ENCODE peak calls at places on chromosome 11, in six cellular contexts. V, R, T, B, S and I are unnamed samples.
A peak's percentile ranks its signal among the peaks of the same experiment; 100 is the strongest.

GRCh38 chr11:65428578-65429068 is 6.0 kb downstream of the NEAT1 start:
- DNase-seq in R (no peak), V (peak; percentile 64), T (no peak), B (no peak), S (no peak), I (peak; percentile 74)

GRCh38 chr11:95545116-95545875 is 244.3 kb downstream of the FAM76B start:
- DNase-seq in B (no peak), V (no peak), R (no peak), S (no peak), T (no peak), I (no peak)

GRCh38 chr11:12215192-12215591 is 104.8 kb downstream of the MICAL2 start:
- DNase-seq in V (no peak), T (no peak), R (no peak), S (no peak), B (no peak), I (peak; percentile 54)

GRCh38 chr11:82972103-82972502 is 70.6 kb downstream of the DDIAS start:
- DNase-seq in R (no peak), S (no peak), V (no peak), T (no peak), B (no peak), I (no peak)

GRCh38 chr11:61347916-61348461 is 13.7 kb downstream of the CYB561A3 start:
- DNase-seq in T (no peak), S (no peak), B (no peak), R (no peak), V (no peak), I (peak; percentile 84)

GRCh38 chr11:30821438-30821965 is 235.3 kb upstream of the MPPED2 start:
- DNase-seq in T (no peak), S (no peak), B (no peak), V (no peak), R (no peak), I (no peak)

GRCh38 chr11:32316846-32317525 is 118.4 kb downstream of the WT1 start:
- DNase-seq in R (no peak), B (no peak), T (no peak), V (no peak), S (no peak), I (no peak)

GRCh38 chr11:66595245-66595904 is 2.4 kb downstream of the CCS start:
- DNase-seq in S (no peak), T (peak; percentile 76), B (no peak), R (peak; percentile 51), V (peak; percentile 54), I (no peak)

GRCh38 chr11:17383466-17383865 is 5.0 kb downstream of the KCNJ11 start:
- DNase-seq in R (no peak), S (no peak), B (no peak), T (peak; percentile 45), V (no peak), I (no peak)

GRCh38 chr11:97622795-97623194 is 1233.0 kb downstream of the JRKL start:
- DNase-seq in S (no peak), R (no peak), T (no peak), V (no peak), B (no peak), I (no peak)

GRCh38 chr11:36243641-36244040 is 45.6 kb downstream of the COMMD9 start:
- DNase-seq in V (no peak), S (no peak), R (no peak), T (no peak), B (no peak), I (no peak)

GRCh38 chr11:76768091-76769047 is 14.8 kb upstream of the TSKU start:
- DNase-seq in T (no peak), R (no peak), V (peak; percentile 73), S (no peak), B (no peak), I (peak; percentile 86)

DNA sequence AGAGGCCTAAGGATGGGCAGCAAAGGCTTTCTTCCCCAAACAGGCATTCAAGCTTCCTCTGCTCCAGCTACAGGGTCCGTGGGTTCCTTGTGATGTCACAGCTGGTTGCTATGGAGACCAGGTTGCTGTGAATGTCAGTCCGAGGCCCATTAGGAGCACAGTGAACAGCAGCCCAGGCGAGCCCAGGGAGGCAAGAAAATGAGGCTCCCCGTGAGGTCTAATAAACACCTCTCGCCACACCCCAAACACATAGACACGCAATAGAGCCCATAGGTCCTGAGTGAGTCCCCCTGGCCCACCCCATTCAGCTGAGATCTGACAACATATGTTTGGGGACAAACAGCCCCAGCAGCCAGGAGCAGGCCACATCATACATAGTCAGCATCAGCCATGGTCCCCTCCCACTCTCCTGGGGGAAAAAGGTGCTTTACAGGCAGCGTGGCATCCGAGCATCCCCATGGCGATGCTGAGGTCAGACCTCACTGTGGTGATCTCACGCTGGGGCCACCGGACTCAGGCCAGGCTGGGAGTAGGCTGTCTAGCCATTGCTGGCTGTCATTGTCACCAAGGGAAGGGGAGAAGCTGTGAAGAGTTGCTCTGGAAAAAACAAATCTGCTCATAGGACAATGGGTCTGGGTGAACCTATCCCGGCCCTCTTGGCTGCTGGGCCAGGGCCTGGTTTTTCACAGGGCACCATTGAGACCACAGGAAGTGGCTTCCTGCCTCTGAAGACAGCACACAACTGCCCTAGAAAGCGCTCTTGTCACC is 23.1 kb upstream of the TP53I11 start:
- DNase-seq in V (no peak), S (no peak), T (no peak), R (no peak), B (no peak), I (no peak)
- H3K27ac ChIP-seq in V (no peak overlapping the region), S (no peak overlapping the region), T (no peak overlapping the region), R (no peak overlapping the region), B (no peak overlapping the region), I (no peak overlapping the region)

DNA sequence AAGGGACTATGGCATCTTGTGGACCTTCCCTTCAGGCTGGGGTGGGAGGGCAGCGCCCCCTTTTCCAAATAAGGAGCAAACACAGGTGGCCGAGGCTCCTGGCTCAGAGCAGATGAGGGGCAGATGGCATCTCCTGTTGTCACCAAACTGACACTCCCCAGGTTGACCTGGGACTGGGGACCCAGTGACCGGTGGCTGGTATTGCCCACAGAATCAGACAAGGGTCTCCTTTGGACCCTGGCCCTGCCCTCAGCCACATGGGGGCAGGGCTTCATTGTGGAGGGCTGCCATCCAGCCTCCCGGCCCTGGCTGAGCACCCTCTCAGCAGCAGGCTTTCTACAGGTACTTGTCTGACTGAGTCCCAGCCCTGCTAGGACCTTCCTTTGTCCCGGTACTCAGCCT is 842 bp upstream of the SIGIRR start:
- DNase-seq in V (no peak), S (no peak), T (no peak), R (no peak), B (no peak), I (peak; percentile 78)
- TF ChIP-seq POLR2A in V (no peak), S (no peak), T (no peak), R (no peak), B (no peak), I (no peak)

DNA sequence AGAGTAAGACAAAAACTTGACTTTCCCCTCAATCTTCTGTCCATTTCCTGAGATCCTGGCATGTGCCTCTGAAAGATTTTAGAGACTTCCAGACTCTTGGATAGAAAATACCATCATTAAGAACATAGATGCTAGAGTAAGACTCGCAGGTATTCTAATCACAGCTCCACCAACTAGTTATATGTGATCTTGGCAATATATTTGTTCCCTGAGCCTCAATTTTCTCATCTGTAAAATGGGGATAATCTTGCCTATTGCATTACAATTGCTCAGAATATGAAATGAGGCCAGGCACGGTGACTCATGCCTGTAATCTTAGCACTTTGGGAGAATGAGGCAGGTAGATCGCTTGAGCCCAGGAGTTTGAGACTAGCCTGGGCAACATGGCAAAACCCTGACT is 10.7 kb downstream of the RHOG start:
- DNase-seq in S (no peak), R (no peak), V (no peak), B (no peak), T (no peak), I (no peak)
- H3K27ac ChIP-seq in S (no peak overlapping the region), R (no peak overlapping the region), V (no peak overlapping the region), B (no peak overlapping the region), T (no peak overlapping the region), I (no peak overlapping the region)

GRCh38 chr11:59175104-59175503 is 3.2 kb downstream of the DTX4 start:
- DNase-seq in R (no peak), T (no peak), S (no peak), B (peak; percentile 51), V (no peak), I (no peak)

GRCh38 chr11:59176330-59176729 is 4.4 kb downstream of the DTX4 start:
- DNase-seq in B (no peak), T (no peak), R (no peak), S (no peak), V (no peak), I (no peak)

GRCh38 chr11:59173964-59174663 is 2.2 kb downstream of the DTX4 start:
- DNase-seq in T (peak; percentile 59), V (peak; percentile 85), S (no peak), B (no peak), R (no peak), I (no peak)

GRCh38 chr11:59173080-59173963 is 1.4 kb downstream of the DTX4 start:
- DNase-seq in R (peak; percentile 50), T (peak; percentile 30), B (peak; percentile 70), V (peak; percentile 57), S (no peak), I (peak; percentile 86)

DNA sequence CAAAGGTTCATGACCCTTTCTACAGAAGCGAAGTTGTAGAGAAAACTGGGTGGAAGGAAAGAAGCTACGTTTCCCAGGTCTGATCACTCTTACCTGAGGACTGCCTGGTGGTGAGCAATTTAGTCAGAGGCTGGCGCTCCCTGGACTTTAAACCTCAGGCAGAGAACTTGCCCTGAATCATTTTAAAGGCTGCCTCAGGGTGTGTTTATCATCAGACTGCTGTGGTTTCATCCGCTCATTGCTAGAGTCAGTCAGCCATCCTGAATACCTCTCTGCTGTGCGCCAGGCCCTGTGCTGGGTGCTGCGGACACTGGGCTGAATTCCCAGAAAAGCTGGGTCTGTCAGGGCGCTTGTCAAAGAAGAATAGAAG is 2.7 kb downstream of the DTX4 start:
- DNase-seq in V (peak; percentile 82), T (peak; percentile 70), R (no peak), B (no peak), S (no peak), I (no peak)
- TF ChIP-seq POLR2A in V (peak; percentile 85), T (no peak), R (no peak), B (no peak), S (no peak), I (no peak)

GRCh38 chr11:391117-392017 is 2.6 kb upstream of the PKP3 start:
- DNase-seq in B (no peak), R (no peak), S (no peak), V (no peak), T (no peak), I (no peak)

GRCh38 chr11:390175-390574 is 3.8 kb upstream of the PKP3 start:
- DNase-seq in S (no peak), R (no peak), V (peak; percentile 65), B (no peak), T (no peak), I (no peak)

GRCh38 chr11:393219-394033 is 583 bp upstream of the PKP3 start:
- DNase-seq in S (no peak), B (no peak), V (peak; percentile 85), T (peak; percentile 78), R (no peak), I (no peak)

GRCh38 chr11:394034-394857 is at the start of gene PKP3:
- DNase-seq in R (no peak), S (no peak), B (no peak), T (peak; percentile 60), V (peak; percentile 90), I (no peak)

GRCh38 chr11:392102-392777 is 1.8 kb upstream of the PKP3 start:
- DNase-seq in T (no peak), B (no peak), V (no peak), R (no peak), S (no peak), I (no peak)
- H3K27ac ChIP-seq in T (no peak overlapping the region), B (no peak overlapping the region), V (no peak overlapping the region), R (no peak overlapping the region), S (no peak overlapping the region), I (no peak overlapping the region)